ENCODE peak calls at places on chromosomes 2 and 18, in seven cellular contexts. R, G, X, U, Y, A and W are unnamed samples.
A peak's percentile ranks its signal among the peaks of the same experiment; 100 is the strongest.

GRCh38 chr2:42832289-42832634 is 39.9 kb upstream of the HAAO start:
- DNase-seq in R (no peak), G (no peak), X (no peak), U (no peak), Y (no peak), A (no peak), W (peak; percentile 28)

GRCh38 chr18:62999392-62999791 is 284.1 kb downstream of the PHLPP1 start:
- DNase-seq in R (no peak), G (no peak), X (peak; percentile 97), U (peak; percentile 79), Y (no peak), A (no peak), W (peak; percentile 84)

GRCh38 chr2:214382229-214382628 is 28.6 kb upstream of the VWC2L start:
- DNase-seq in R (no peak), G (no peak), X (no peak), U (no peak), Y (no peak), A (no peak), W (no peak)

GRCh38 chr2:120520929-120521912 is 175.3 kb downstream of the INHBB start:
- DNase-seq in R (no peak), G (peak; percentile 60), X (peak; percentile 43), U (peak; percentile 68), Y (no peak), A (peak; percentile 62), W (no peak)

GRCh38 chr18:26549103-26549485 is 741 bp upstream of the KCTD1 start:
- DNase-seq in R (no peak), G (no peak), X (peak; percentile 43), U (peak; percentile 49), Y (no peak), A (peak; percentile 26), W (peak; percentile 41)

GRCh38 chr18:9263264-9263663 is 71.3 kb upstream of the TWSG1 start:
- DNase-seq in R (no peak), G (no peak), X (no peak), U (no peak), Y (no peak), A (no peak), W (no peak)

GRCh38 chr2:85997016-85997970 is 108.4 kb downstream of the POLR1A start:
- DNase-seq in R (no peak), G (no peak), X (no peak), U (no peak), Y (no peak), A (peak; percentile 53), W (no peak)

GRCh38 chr2:43934567-43934966 is 61.2 kb downstream of the LRPPRC start:
- DNase-seq in R (no peak), G (no peak), X (peak; percentile 3), U (no peak), Y (no peak), A (no peak), W (no peak)

GRCh38 chr18:63878343-63878742 is 9.2 kb upstream of the SERPINB2 start:
- DNase-seq in R (no peak), G (no peak), X (peak; percentile 85), U (no peak), Y (no peak), A (no peak), W (no peak)

GRCh38 chr2:232028071-232028470 is 66.6 kb downstream of the DIS3L2 start:
- DNase-seq in R (no peak), G (no peak), X (peak; percentile 34), U (no peak), Y (no peak), A (no peak), W (no peak)

GRCh38 chr2:169670215-169670651 is 24.0 kb downstream of the CFAP210 start:
- DNase-seq in R (no peak), G (no peak), X (peak; percentile 20), U (no peak), Y (no peak), A (no peak), W (no peak)

GRCh38 chr2:217622205-217622621 is 380.6 kb downstream of the TNS1 start:
- DNase-seq in R (no peak), G (peak; percentile 81), X (peak; percentile 18), U (no peak), Y (no peak), A (no peak), W (no peak)

GRCh38 chr2:181755181-181755580 is 74.9 kb upstream of the NEUROD1 start:
- DNase-seq in R (no peak), G (no peak), X (no peak), U (no peak), Y (no peak), A (no peak), W (no peak)

GRCh38 chr18:76588591-76589303 is 93.7 kb upstream of the ZNF516 start:
- DNase-seq in R (no peak), G (peak; percentile 27), X (no peak), U (no peak), Y (no peak), A (no peak), W (no peak)

GRCh38 chr2:135168119-135168872 is 116.2 kb downstream of the RAB3GAP1 start:
- DNase-seq in R (no peak), G (no peak), X (peak; percentile 9), U (no peak), Y (no peak), A (no peak), W (no peak)

GRCh38 chr2:34731274-34731673 is 1132.2 kb upstream of the FAM98A start:
- DNase-seq in R (no peak), G (peak; percentile 63), X (no peak), U (no peak), Y (no peak), A (no peak), W (no peak)